ENCODE peak calls at places on chromosomes 3 and 15, in seven cellular contexts. J is Calu3; S is brain microvascular endothelial cell; X is HFF-Myc; F is GM23338; A is CD8-positive, alpha-beta T cell; Y is left ventricle myocardium inferior. U is an unnamed sample.

GRCh38 chr3:37117548-37117947 is 56.8 kb downstream of the LRRFIP2 start:
- DNase-seq in J (no peak), S (no peak), X (no peak), F (no peak), A (no peak), Y (no peak), U (no peak)

GRCh38 chr15:66912441-66912840 is 153.0 kb upstream of the SMAD3 start:
- DNase-seq in J (no peak), S (no peak), X (no peak), F (no peak), A (no peak), Y (no peak), U (no peak)

GRCh38 chr15:41561777-41562145 is 2.7 kb downstream of the TYRO3 start:
- DNase-seq in J (no peak), S (peak), X (no peak), F (peak), A (no peak), Y (peak), U (peak)

GRCh38 chr3:46076606-46077005 is 49.3 kb upstream of the XCR1 start:
- DNase-seq in J (no peak), S (no peak), X (no peak), F (no peak), A (no peak), Y (no peak), U (peak)

GRCh38 chr15:69125236-69125635 is 35.2 kb upstream of the GLCE start:
- DNase-seq in J (no peak), S (no peak), X (no peak), F (peak), A (no peak), Y (no peak), U (no peak)

GRCh38 chr15:73900129-73900712 is 26.0 kb upstream of the LOXL1 start:
- DNase-seq in J (no peak), S (no peak), X (no peak), F (no peak), A (no peak), Y (no peak), U (peak)

GRCh38 chr3:120145498-120146285 is 51.4 kb upstream of the GSK3B start:
- DNase-seq in J (peak), S (no peak), X (peak), F (no peak), A (no peak), Y (no peak), U (peak)

GRCh38 chr3:69970827-69971226 is 28.7 kb upstream of the SAMMSON start:
- DNase-seq in J (no peak), S (no peak), X (no peak), F (no peak), A (no peak), Y (no peak), U (no peak)

GRCh38 chr15:92643849-92644815 is 11.4 kb downstream of the FAM174B start:
- DNase-seq in J (no peak), S (no peak), X (no peak), F (no peak), A (no peak), Y (no peak), U (no peak)

GRCh38 chr15:44712108-44713005 is 1.0 kb downstream of the B2M start:
- DNase-seq in J (peak), S (peak), X (no peak), F (no peak), A (peak), Y (peak), U (peak)

GRCh38 chr15:63856711-63857458 is 23.1 kb upstream of the HERC1 start:
- DNase-seq in J (no peak), S (peak), X (peak), F (no peak), A (no peak), Y (no peak), U (peak)

GRCh38 chr3:153970047-153970446 is 151.1 kb upstream of the ARHGEF26 start:
- DNase-seq in J (no peak), S (no peak), X (no peak), F (no peak), A (no peak), Y (no peak), U (no peak)

GRCh38 chr3:15601046-15601398 is 347 bp downstream of the HACL1 start:
- DNase-seq in J (no peak), S (peak), X (no peak), F (no peak), A (no peak), Y (no peak), U (no peak)

GRCh38 chr3:48409291-48410201 is 20.3 kb downstream of the PLXNB1 start:
- DNase-seq in J (no peak), S (no peak), X (no peak), F (no peak), A (no peak), Y (peak), U (no peak)

GRCh38 chr3:159764211-159765024 is 224.2 kb upstream of the IL12A start:
- DNase-seq in J (no peak), S (peak), X (no peak), F (no peak), A (no peak), Y (peak), U (peak)

GRCh38 chr3:58874248-58874741 is 175.5 kb downstream of the CFAP20DC start:
- DNase-seq in J (no peak), S (peak), X (peak), F (no peak), A (no peak), Y (no peak), U (no peak)

GRCh38 chr15:89998141-89998661 is 2.9 kb upstream of the ZNF710 start:
- DNase-seq in J (peak), S (peak), X (no peak), F (no peak), A (no peak), Y (no peak), U (peak)

GRCh38 chr15:29688981-29689723 is 133.1 kb downstream of the TJP1 start:
- DNase-seq in J (no peak), S (no peak), X (no peak), F (no peak), A (no peak), Y (no peak), U (no peak)

GRCh38 chr3:72523409-72524172 is 324.7 kb downstream of the SHQ1 start:
- DNase-seq in J (no peak), S (no peak), X (no peak), F (no peak), A (no peak), Y (peak), U (no peak)

GRCh38 chr3:177995006-177995732 is 541.1 kb upstream of the KCNMB2 start:
- DNase-seq in J (no peak), S (no peak), X (no peak), F (no peak), A (no peak), Y (no peak), U (peak)

GRCh38 chr3:10008588-10009344 is 17.5 kb upstream of the FANCD2 start:
- DNase-seq in J (peak), S (peak), X (no peak), F (peak), A (peak), Y (peak), U (peak)

GRCh38 chr15:41965441-41966413 is 6.6 kb downstream of the EHD4 start:
- DNase-seq in J (no peak), S (no peak), X (no peak), F (peak), A (no peak), Y (peak), U (no peak)

GRCh38 chr3:189389346-189389745 is 217.6 kb downstream of the TPRG1 start:
- DNase-seq in J (no peak), S (no peak), X (no peak), F (no peak), A (no peak), Y (no peak), U (peak)

GRCh38 chr15:90400759-90401314 is 12.8 kb downstream of the IQGAP1 start:
- DNase-seq in J (peak), S (peak), X (peak), F (peak), A (peak), Y (peak), U (peak)

GRCh38 chr15:79198461-79198860 is 84.1 kb upstream of the ANKRD34C start:
- DNase-seq in J (no peak), S (no peak), X (no peak), F (no peak), A (no peak), Y (no peak), U (no peak)

GRCh38 chr3:193569119-193569518 is 14.4 kb upstream of the ATP13A4 start:
- DNase-seq in J (no peak), S (no peak), X (no peak), F (no peak), A (no peak), Y (no peak), U (no peak)

GRCh38 chr3:190384241-190384863 is 3.6 kb upstream of the CLDN16 start:
- DNase-seq in J (peak), S (peak), X (no peak), F (peak), A (no peak), Y (no peak), U (peak)

GRCh38 chr3:169966951-169967915 is 626 bp downstream of the SEC62 start:
- DNase-seq in J (peak), S (peak), X (peak), F (peak), A (peak), Y (peak), U (peak)

GRCh38 chr15:28025413-28025812 is 73.7 kb downstream of the OCA2 start:
- DNase-seq in J (no peak), S (no peak), X (no peak), F (no peak), A (no peak), Y (no peak), U (no peak)

GRCh38 chr3:143121240-143122088 is 1.9 kb downstream of the CHST2 start:
- DNase-seq in J (peak), S (peak), X (no peak), F (peak), A (peak), Y (peak), U (peak)
- TF ChIP-seq CTCF in J (no peak), S (peak), X (peak), F (peak), A (peak), Y (peak), U (peak)

GRCh38 chr3:105688821-105689220 is 180.0 kb downstream of the CBLB start:
- DNase-seq in J (no peak), S (no peak), X (no peak), F (no peak), A (no peak), Y (no peak), U (no peak)

GRCh38 chr3:105691633-105692032 is 177.2 kb downstream of the CBLB start:
- DNase-seq in J (no peak), S (no peak), X (no peak), F (no peak), A (no peak), Y (no peak), U (peak)

GRCh38 chr3:105691053-105691452 is 177.8 kb downstream of the CBLB start:
- DNase-seq in J (no peak), S (no peak), X (no peak), F (no peak), A (no peak), Y (no peak), U (peak)

DNA sequence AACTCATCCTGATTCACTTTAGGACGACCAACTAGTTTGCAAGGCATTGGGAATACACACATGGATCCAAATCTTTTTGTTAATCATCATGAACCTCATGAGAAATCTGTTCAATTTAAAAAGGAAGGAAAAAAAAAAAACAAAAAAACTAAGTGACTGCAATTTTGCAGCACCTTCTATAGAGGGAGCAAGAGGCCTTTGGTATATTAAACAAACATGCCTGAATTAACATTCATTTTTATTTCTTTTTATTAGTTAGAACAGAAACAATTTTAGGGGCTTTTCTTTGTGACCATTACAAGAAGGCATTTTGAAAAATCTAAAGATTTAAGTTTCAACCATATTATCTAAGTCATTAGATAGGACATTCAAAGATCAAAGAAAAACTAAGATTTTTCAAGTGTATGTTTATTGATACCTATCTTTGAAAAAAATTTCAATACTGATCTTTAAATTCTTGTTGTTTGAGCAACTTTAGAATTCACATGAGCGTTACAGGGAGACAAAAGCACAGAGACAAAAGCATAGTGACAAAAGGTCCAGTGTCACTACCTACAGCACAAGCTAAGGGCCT is 182.4 kb downstream of the CBLB start:
- DNase-seq in J (no peak), S (no peak), X (no peak), F (peak), A (no peak), Y (no peak), U (peak)
- TF ChIP-seq CTCF in J (peak), S (peak), X (peak), F (no peak), A (peak), Y (peak), U (peak)

GRCh38 chr3:132537297-132537696 is 59.8 kb upstream of the ACKR4 start:
- DNase-seq in J (no peak), S (no peak), X (no peak), F (no peak), A (no peak), Y (no peak), U (no peak)
- TF ChIP-seq CTCF in J (no peak), S (peak), X (no peak), F (no peak), A (no peak), Y (no peak), U (no peak)

DNA sequence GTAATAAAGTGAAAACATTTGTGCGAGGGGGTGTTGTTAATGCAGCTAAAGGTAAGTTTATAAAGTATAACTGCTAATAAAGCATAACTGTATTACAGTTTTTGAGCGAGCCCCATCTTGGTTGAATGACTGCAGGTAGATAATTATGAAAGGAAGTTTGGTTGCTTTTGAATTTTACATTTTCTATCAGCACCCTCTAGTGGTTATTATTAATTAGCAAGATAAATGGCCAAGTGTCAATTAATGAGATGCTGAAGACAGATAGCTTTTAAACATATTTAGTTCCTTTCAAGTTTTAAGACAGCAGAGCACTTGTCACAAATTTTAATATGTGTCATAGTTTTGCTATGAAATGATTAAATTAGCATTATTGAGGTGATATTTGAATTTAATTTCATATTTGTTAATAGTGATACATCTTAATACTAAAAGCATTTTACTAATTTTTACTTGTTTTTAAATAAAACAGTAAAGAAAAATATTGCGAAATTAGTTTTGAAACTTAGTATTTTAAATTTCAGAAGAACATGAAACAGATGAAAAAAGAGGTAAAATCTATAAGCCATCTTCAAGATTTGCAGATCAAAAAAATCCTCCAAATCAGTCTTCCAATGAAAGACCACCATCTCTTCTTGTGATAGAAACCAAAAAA is 15.1 kb downstream of the U2SURP start:
- DNase-seq in J (no peak), S (no peak), X (no peak), F (peak), A (no peak), Y (no peak), U (no peak)
- TF ChIP-seq CTCF in J (peak), S (peak), X (peak), F (no peak), A (peak), Y (peak), U (peak)

DNA sequence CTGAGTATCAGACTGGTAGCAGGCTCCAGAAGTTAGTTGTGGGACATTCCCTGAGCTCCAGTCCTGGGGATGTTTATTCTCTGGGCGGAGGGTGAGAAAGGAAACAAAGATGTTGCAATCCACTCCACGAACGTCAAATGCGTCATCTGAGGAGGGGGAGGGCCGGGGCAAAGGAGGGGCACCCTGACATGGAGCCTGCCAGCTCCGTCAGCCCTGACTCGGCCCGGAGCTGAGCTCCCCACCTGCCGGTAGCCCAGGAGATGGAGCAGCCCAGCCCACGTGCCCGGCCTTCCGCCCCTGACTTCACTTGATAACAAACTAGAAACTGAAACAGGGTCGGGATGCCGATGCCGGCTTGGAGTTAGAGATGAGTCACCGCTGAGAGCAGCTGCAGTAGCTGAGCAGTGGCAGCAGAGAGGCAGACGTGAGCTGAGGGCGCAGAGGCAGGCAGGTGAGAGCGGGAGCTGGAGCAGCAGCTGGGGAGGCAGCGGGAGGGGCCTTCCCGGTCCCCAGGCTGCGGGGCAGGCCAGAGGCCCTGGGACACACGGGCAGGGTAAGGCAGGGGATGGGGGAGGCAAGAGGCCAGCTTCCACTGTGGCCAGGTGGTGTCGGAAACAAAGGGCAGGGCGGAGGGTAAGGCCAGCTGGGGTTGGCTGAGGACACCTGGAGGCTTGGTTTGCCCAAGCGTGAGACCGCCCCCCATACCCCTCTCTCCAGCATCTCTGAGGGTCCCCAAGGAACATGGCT is at the start of gene ISG20:
- DNase-seq in J (peak), S (peak), X (peak), F (peak), A (peak), Y (peak), U (peak)
- TF ChIP-seq CTCF in J (no peak), S (peak), X (peak), F (peak), A (peak), Y (peak), U (peak)

GRCh38 chr15:25691544-25692430 is 171.3 kb downstream of the ATP10A start:
- DNase-seq in J (no peak), S (peak), X (no peak), F (peak), A (no peak), Y (no peak), U (peak)
- TF ChIP-seq CTCF in J (no peak), S (peak), X (peak), F (peak), A (no peak), Y (peak), U (peak)

DNA sequence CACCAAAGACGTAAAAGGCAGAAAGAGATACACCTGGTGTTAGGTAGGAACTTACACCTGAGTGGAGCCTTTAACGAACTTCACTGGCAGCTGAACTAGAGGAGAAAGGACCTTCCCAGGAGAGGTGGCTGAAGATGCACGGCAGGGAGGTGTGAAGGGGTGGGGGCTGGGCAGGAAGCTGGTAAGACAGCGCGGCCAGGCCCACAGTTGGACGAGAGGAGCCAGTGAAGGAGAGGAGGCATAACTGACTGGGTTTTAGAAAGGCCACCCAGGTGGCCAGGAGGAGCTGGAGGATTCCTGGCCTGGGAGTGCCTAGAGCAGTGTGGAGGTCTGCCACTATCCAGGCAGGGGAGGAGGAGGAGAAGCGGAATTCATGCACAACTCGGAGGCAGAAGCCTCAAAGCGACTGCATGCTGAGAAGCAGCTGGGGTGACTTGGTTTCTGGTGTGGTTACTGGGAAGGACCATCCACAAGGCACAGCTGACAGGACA is 51.9 kb downstream of the SLC41A3 start:
- DNase-seq in J (no peak), S (no peak), X (no peak), F (peak), A (no peak), Y (no peak), U (no peak)
- TF ChIP-seq CTCF in J (no peak), S (no peak), X (no peak), F (no peak), A (no peak), Y (no peak), U (no peak)

GRCh38 chr3:71512000-71512399 is 71.5 kb downstream of the FOXP1 start:
- DNase-seq in J (no peak), S (no peak), X (no peak), F (peak), A (peak), Y (no peak), U (no peak)
- TF ChIP-seq CTCF in J (no peak), S (peak), X (no peak), F (peak), A (peak), Y (peak), U (no peak)

GRCh38 chr3:65914740-65915366 is 123.9 kb downstream of the MAGI1 start:
- DNase-seq in J (no peak), S (no peak), X (no peak), F (peak), A (no peak), Y (no peak), U (no peak)

GRCh38 chr3:65912647-65913046 is 126.1 kb downstream of the MAGI1 start:
- DNase-seq in J (no peak), S (no peak), X (no peak), F (no peak), A (no peak), Y (no peak), U (no peak)

GRCh38 chr3:65908588-65908987 is 130.1 kb downstream of the MAGI1 start:
- DNase-seq in J (no peak), S (no peak), X (no peak), F (no peak), A (no peak), Y (no peak), U (no peak)

GRCh38 chr3:65915477-65915876 is 123.2 kb downstream of the MAGI1 start:
- DNase-seq in J (no peak), S (no peak), X (no peak), F (no peak), A (no peak), Y (no peak), U (no peak)

GRCh38 chr3:65914032-65914739 is 124.5 kb downstream of the MAGI1 start:
- DNase-seq in J (peak), S (no peak), X (no peak), F (peak), A (no peak), Y (no peak), U (no peak)
- TF ChIP-seq CTCF in J (peak), S (peak), X (peak), F (peak), A (no peak), Y (peak), U (peak)

GRCh38 chr3:163438760-163439159 is 1639.5 kb downstream of the SI start:
- DNase-seq in J (no peak), S (no peak), X (no peak), F (no peak), A (no peak), Y (no peak), U (no peak)
- TF ChIP-seq CTCF in J (no peak), S (no peak), X (no peak), F (no peak), A (no peak), Y (no peak), U (no peak)